ENCODE peak calls at places on chromosomes 7 and 10, in ten cellular contexts. B is vagina, V is bronchial epithelial cell, G is mucosa of descending colon, E is HFFc6, I is WTC11, M is AG10803, P is kidney, K is fibroblast of pulmonary artery, H is fibroblast of the aortic adventitia. J is an unnamed sample.

GRCh38 chr7:44398953-44399574 is 73.7 kb upstream of the CAMK2B start:
- DNase-seq in G (no peak), H (no peak), V (no peak), M (no peak), B (peak), E (no peak), I (no peak), K (no peak), P (no peak), J (no peak)

GRCh38 chr7:102082693-102083385 is 203.8 kb upstream of the SH2B2 start:
- DNase-seq in H (peak), E (peak), I (no peak), B (no peak), V (peak), P (no peak), K (peak), G (no peak), M (no peak), J (no peak)

GRCh38 chr7:139895141-139895829 is 66.2 kb downstream of the TBXAS1 start:
- DNase-seq in G (no peak), H (no peak), B (no peak), K (no peak), V (no peak), E (no peak), P (no peak), I (no peak), M (no peak), J (no peak)

GRCh38 chr7:106756071-106756470 is 95.1 kb upstream of the CCDC71L start:
- DNase-seq in E (no peak), P (no peak), K (no peak), M (no peak), G (no peak), B (no peak), H (no peak), I (no peak), V (no peak), J (no peak)

GRCh38 chr10:22133640-22134624 is 83.9 kb downstream of the EBLN1 start:
- DNase-seq in E (no peak), H (no peak), K (peak), P (no peak), M (no peak), G (no peak), V (no peak), B (no peak), I (no peak), J (no peak)

GRCh38 chr7:87712571-87712970 is 84.4 kb downstream of the RUNDC3B start:
- DNase-seq in G (no peak), I (no peak), B (no peak), K (peak), M (no peak), V (peak), E (no peak), P (no peak), H (no peak), J (no peak)

GRCh38 chr7:55177589-55178261 is 158.9 kb downstream of the EGFR start:
- DNase-seq in M (peak), K (peak), P (peak), I (no peak), B (peak), G (peak), E (no peak), H (peak), V (no peak), J (no peak)

GRCh38 chr10:124160176-124160575 is 66.8 kb upstream of the CHST15 start:
- DNase-seq in B (no peak), E (no peak), K (no peak), I (no peak), M (no peak), H (no peak), P (no peak), V (no peak), G (no peak), J (no peak)

GRCh38 chr10:35536789-35537188 is 68.4 kb upstream of the GJD4 start:
- DNase-seq in P (no peak), M (no peak), B (no peak), E (no peak), I (no peak), H (no peak), V (no peak), G (no peak), K (no peak), J (no peak)

GRCh38 chr7:99128076-99128950 is 15.6 kb downstream of the SMURF1 start:
- DNase-seq in G (no peak), M (peak), I (no peak), P (no peak), V (peak), K (no peak), B (no peak), E (no peak), H (no peak), J (no peak)

GRCh38 chr10:31602541-31603244 is 283.7 kb downstream of the ZEB1 start:
- DNase-seq in H (peak), I (peak), G (peak), P (peak), K (peak), B (peak), V (peak), E (peak), M (peak), J (no peak)

GRCh38 chr7:21338728-21339164 is 89.1 kb upstream of the SP4 start:
- DNase-seq in M (no peak), I (no peak), P (no peak), H (no peak), E (no peak), K (no peak), B (no peak), G (no peak), V (peak), J (no peak)

GRCh38 chr7:47465191-47465590 is 116.7 kb downstream of the TNS3 start:
- DNase-seq in P (no peak), B (no peak), I (no peak), G (no peak), E (no peak), M (no peak), K (peak), H (no peak), V (no peak), J (no peak)

GRCh38 chr7:47466832-47467231 is 115.1 kb downstream of the TNS3 start:
- DNase-seq in P (no peak), K (no peak), H (no peak), B (no peak), M (no peak), G (no peak), E (no peak), I (no peak), V (no peak), J (no peak)

GRCh38 chr7:47460251-47460989 is 121.5 kb downstream of the TNS3 start:
- DNase-seq in M (no peak), E (no peak), K (no peak), V (no peak), P (no peak), B (no peak), G (peak), H (peak), I (no peak), J (no peak)

GRCh38 chr7:47461161-47461560 is 120.8 kb downstream of the TNS3 start:
- DNase-seq in B (no peak), G (no peak), V (no peak), K (peak), P (no peak), I (no peak), E (no peak), M (peak), H (peak), J (peak)

GRCh38 chr7:47464266-47464665 is 117.6 kb downstream of the TNS3 start:
- DNase-seq in B (no peak), E (no peak), G (no peak), P (no peak), V (no peak), I (no peak), K (no peak), H (no peak), M (no peak), J (no peak)
- TF ChIP-seq CTCF in B (no peak), E (no peak), G (no peak), P (no peak), V (no peak), I (no peak), K (no peak), H (no peak), M (no peak), J (no peak)

DNA sequence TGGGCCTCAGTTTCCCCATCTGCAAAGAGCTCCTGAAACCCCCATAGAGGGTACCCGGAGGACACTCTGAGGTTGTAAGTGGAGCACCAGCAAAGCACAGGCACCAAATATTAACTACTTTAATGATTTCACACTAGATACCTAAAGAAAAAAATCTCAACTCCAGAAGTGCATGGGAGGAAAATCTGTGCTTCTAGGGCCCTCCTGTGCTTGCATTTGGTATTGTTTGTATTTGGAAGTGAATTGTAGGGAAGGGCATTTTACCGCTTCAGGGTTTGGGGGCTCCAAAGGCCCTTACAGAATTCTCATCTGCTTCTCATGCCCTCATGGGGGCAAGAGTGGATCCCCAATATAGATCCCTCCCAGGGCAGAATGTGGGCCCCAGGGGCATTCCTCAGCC is 22.4 kb upstream of the DRGX start:
- DNase-seq in V (no peak), B (no peak), E (no peak), G (no peak), K (no peak), I (no peak), M (no peak), P (no peak), H (no peak), J (no peak)
- TF ChIP-seq CTCF in V (peak), B (no peak), E (peak), G (no peak), K (no peak), I (no peak), M (peak), P (no peak), H (no peak), J (no peak)

DNA sequence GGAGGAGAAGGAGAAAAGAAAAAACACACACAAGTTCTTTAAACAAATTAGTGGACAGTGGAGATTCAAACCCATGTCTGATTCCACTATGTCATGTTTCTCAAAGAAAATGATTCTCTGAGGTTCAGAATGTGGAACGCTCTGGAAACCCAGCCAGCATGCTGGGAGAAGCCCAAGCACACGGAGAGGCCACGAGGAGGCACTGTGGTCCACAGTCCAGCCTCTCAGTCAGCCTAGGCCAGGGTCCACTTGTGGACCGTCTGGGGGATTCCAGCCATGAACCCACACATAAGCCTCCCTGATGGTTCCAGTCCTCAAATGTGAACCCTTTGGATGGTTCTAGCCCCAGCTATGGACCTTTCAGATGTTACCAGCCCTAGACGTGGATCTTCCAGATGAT is 73.4 kb downstream of the CAV1 start:
- DNase-seq in E (no peak), K (no peak), I (peak), V (no peak), H (no peak), G (no peak), P (no peak), M (no peak), B (no peak), J (no peak)
- TF ChIP-seq CTCF in E (peak), K (peak), I (peak), V (peak), H (peak), G (no peak), P (peak), M (peak), B (no peak), J (peak)

DNA sequence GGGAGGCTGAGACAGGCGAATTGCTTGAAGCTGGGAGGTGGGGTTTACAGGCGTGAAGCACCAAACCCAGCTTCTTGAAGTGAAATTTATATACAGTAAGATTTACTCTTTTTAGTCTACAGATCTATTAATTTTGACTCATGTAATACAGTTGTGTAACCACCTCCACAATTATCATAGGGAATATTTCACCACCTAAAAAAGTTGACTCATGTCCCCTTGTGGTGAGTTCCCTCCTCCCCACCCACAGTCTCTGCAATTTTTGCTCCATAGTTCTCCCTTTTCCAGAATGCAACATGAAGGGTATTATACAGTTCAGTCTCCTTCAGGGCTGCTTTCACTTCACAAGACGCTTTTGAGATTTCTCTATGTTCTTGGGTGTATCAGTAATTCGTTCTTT is 156.8 kb downstream of the FAM107B start:
- DNase-seq in H (peak), K (peak), E (no peak), M (peak), I (no peak), P (no peak), B (no peak), G (no peak), V (peak), J (no peak)
- TF ChIP-seq CTCF in H (peak), K (peak), E (peak), M (peak), I (no peak), P (no peak), B (peak), G (no peak), V (peak), J (no peak)

GRCh38 chr10:118712930-118713634 is 41.7 kb downstream of the CACUL1 start:
- DNase-seq in H (no peak), V (no peak), K (no peak), P (no peak), B (no peak), M (no peak), I (peak), G (no peak), E (no peak), J (no peak)
- TF ChIP-seq CTCF in H (peak), V (no peak), K (peak), P (no peak), B (no peak), M (no peak), I (peak), G (no peak), E (peak), J (no peak)

DNA sequence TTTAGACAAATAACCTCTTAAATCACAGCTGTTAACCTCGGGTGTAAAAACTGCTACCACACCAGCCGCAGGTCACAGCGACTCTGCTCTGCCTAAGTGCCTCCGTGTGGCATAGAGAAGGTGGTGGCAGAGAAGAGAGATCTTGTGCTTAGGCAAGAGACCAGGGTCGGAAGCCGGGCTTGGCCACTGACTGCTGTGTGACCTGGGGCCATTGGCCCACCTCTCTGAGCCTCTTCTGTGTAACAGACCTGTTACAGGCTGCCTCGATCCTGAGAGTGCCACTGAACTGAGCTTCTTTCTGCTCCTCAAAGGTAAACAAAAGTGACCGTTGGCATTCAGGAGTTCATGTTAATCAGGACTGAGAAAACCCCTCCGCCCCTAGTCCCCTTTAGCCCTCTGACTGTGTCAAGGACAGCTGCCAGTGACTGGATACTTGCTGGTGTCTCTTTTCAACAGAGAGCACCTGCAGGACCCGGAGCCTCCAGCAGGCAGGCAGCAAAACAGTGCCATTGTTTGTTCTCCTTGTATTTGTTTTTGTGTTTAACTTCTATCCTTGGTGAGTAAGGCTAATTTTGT is 36.5 kb downstream of the ZMIZ1 start:
- DNase-seq in G (no peak), V (no peak), K (no peak), E (no peak), I (no peak), P (no peak), H (no peak), M (no peak), B (no peak), J (no peak)
- TF ChIP-seq CTCF in G (no peak), V (no peak), K (no peak), E (peak), I (no peak), P (no peak), H (peak), M (peak), B (no peak), J (no peak)

GRCh38 chr7:57868771-57869483 is 418.9 kb downstream of the ZNF716 start:
- DNase-seq in E (no peak), P (peak), G (no peak), I (no peak), H (peak), B (no peak), M (no peak), V (no peak), K (peak), J (no peak)

DNA sequence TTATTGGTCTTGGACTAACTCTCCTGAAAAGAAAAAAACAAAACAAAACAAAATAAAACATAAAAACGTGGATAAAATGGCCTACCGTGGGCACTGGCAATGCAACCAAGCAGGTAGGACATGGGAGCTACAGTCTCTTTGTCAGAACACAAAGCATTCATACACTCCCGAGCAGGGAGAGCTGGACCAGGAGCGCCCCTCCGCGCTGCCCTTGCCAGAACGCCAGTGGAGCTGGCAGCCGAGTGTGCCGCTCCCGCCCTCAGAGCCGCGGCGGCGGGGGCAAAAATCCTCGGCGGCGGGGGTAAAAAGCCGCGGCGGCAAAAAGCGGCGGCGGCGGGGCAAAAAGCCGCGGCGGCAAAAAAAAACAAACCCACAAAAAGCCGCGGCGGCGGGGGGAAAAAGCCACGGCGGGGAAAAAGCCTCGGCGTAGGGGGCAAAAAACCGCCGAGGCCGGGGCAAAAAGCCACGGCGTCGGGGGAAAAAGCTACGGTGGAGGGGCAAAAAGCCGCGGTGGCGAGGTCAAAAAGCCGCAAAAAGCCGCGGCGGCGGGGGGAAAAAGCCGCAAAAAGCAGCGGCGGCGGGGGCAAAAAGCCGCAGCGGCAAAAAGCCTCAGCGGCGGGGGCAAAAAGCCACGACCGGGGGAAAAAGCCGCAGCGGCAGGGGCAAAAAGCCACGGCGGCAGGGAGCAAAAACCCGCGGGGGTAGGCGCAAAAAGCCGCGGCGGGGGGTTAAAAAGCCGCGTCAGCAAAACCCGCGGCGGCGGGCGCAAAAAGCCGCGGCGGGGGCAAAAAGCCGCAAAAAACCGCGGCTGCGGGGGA is 418.1 kb downstream of the ZNF716 start:
- DNase-seq in M (no peak), B (no peak), I (no peak), E (no peak), K (peak), H (no peak), V (peak), P (peak), G (no peak), J (no peak)
- TF ChIP-seq CTCF in M (no peak), B (no peak), I (no peak), E (no peak), K (no peak), H (no peak), V (no peak), P (no peak), G (no peak), J (no peak)